ENCODE peak calls at places on chromosomes 12 and 14, in four cellular contexts. M is cerebellar cortex; S is activated T-helper 9 cell treated with anti-CD3 and anti-CD28 coated beads, Interleukin-2, amount 50 U/mL, for 16 hours; U is fibroblast of villous mesenchyme. C is an unnamed sample.

GRCh38 chr12:97982684-97983083 is 520.1 kb downstream of the RMST start:
- DNase-seq in S (no peak), U (no peak), M (no peak), C (no peak)

GRCh38 chr14:105527381-105528196 is 1.2 kb downstream of the TMEM121 start:
- DNase-seq in M (no peak), S (no peak), U (no peak), C (no peak)

GRCh38 chr12:80186727-80187217 is 87.4 kb downstream of the OTOGL start:
- DNase-seq in S (no peak), M (peak; percentile 62), U (peak; percentile 97), C (no peak)

GRCh38 chr14:67579040-67579439 is 21.0 kb downstream of the PIGH start:
- DNase-seq in S (no peak), U (no peak), M (no peak), C (no peak)

GRCh38 chr14:93379841-93380240 is 32.9 kb downstream of the COX8C start:
- DNase-seq in M (no peak), U (no peak), S (no peak), C (no peak)

GRCh38 chr12:3614806-3615466 is 123.9 kb downstream of the PRMT8 start:
- DNase-seq in S (no peak), M (no peak), U (no peak), C (no peak)

GRCh38 chr12:14418526-14418925 is 53.0 kb downstream of the ATF7IP start:
- DNase-seq in M (no peak), U (no peak), S (no peak), C (no peak)

GRCh38 chr12:58346032-58346632 is 404.8 kb downstream of the ATP23 start:
- DNase-seq in U (peak; percentile 68), S (no peak), M (peak; percentile 44), C (no peak)

GRCh38 chr14:81169711-81170103 is 51.1 kb downstream of the GTF2A1 start:
- DNase-seq in S (no peak), M (peak; percentile 68), U (no peak), C (peak; percentile 50)

GRCh38 chr12:53184828-53185227 is 4.1 kb upstream of the CSAD start:
- DNase-seq in S (no peak), U (no peak), M (no peak), C (no peak)

GRCh38 chr14:69055973-69056372 is 76.9 kb upstream of the ACTN1 start:
- DNase-seq in S (no peak), U (no peak), M (no peak), C (no peak)

GRCh38 chr12:49900371-49900770 is 3.3 kb downstream of the FAIM2 start:
- DNase-seq in M (no peak), U (no peak), S (no peak), C (no peak)

GRCh38 chr12:121580959-121581680 is at the start of gene KDM2B:
- DNase-seq in M (peak; percentile 83), U (peak; percentile 80), S (no peak), C (peak; percentile 31)

GRCh38 chr12:120257041-120257821 is 8.3 kb downstream of the PXN start:
- DNase-seq in M (peak; percentile 94), U (peak; percentile 67), S (no peak), C (no peak)

GRCh38 chr12:71797506-71797905 is 42.1 kb upstream of the TBC1D15 start:
- DNase-seq in S (no peak), U (no peak), M (no peak), C (no peak)

GRCh38 chr12:48002179-48002601 is 2.1 kb downstream of the COL2A1 start:
- DNase-seq in U (peak; percentile 5), S (no peak), M (no peak), C (no peak)

GRCh38 chr14:83164016-83164415 is 1630.4 kb upstream of the SEL1L start:
- DNase-seq in S (no peak), U (peak; percentile 52), M (no peak), C (no peak)

GRCh38 chr14:26415618-26416123 is 182.2 kb downstream of the NOVA1 start:
- DNase-seq in U (peak; percentile 80), M (peak; percentile 94), S (no peak), C (no peak)

GRCh38 chr12:33605776-33606175 is 166.2 kb upstream of the SYT10 start:
- DNase-seq in M (peak; percentile 4), U (no peak), S (no peak), C (no peak)

GRCh38 chr12:23098110-23099049 is 473.4 kb downstream of the ETNK1 start:
- DNase-seq in U (no peak), M (no peak), S (no peak), C (no peak)

GRCh38 chr14:90545966-90546751 is 149.3 kb downstream of the CALM1 start:
- DNase-seq in M (peak; percentile 67), S (no peak), U (no peak), C (no peak)

GRCh38 chr12:131151558-131152345 is 198.0 kb downstream of the ADGRD1 start:
- DNase-seq in M (no peak), S (no peak), U (no peak), C (no peak)

GRCh38 chr12:79692860-79693605 is 2.3 kb upstream of the PAWR start:
- DNase-seq in S (no peak), M (no peak), U (peak; percentile 25), C (no peak)

GRCh38 chr12:24111591-24111990 is 162.1 kb upstream of the SOX5 start:
- DNase-seq in M (no peak), U (peak; percentile 17), S (no peak), C (no peak)

GRCh38 chr14:54108481-54109471 is 152.2 kb upstream of the BMP4 start:
- DNase-seq in M (no peak), U (peak; percentile 88), S (no peak), C (no peak)

GRCh38 chr14:102279688-102280348 is 25.1 kb downstream of the MOK start:
- DNase-seq in S (no peak), M (no peak), U (peak; percentile 73), C (no peak)

GRCh38 chr12:131803995-131804521 is 24.1 kb upstream of the MMP17 start:
- DNase-seq in S (no peak), U (peak; percentile 36), M (no peak), C (no peak)

GRCh38 chr12:33330940-33331339 is 108.7 kb downstream of the SYT10 start:
- DNase-seq in S (no peak), M (no peak), U (no peak), C (no peak)

GRCh38 chr14:53306926-53307325 is 153.8 kb upstream of the DDHD1 start:
- DNase-seq in M (peak; percentile 47), S (no peak), U (peak; percentile 33), C (peak; percentile 68)

GRCh38 chr14:92922155-92922735 is 705 bp upstream of the CHGA start:
- DNase-seq in M (no peak), S (no peak), U (no peak), C (no peak)

GRCh38 chr14:35339761-35340406 is 47.7 kb downstream of the PSMA6 start:
- DNase-seq in U (peak; percentile 19), S (no peak), M (no peak), C (no peak)

GRCh38 chr12:1797011-1797901 is 23.1 kb upstream of the LRTM2 start:
- DNase-seq in U (no peak), M (no peak), S (peak; percentile 53), C (no peak)

GRCh38 chr14:54354096-54354495 is 42.7 kb upstream of the CDKN3 start:
- DNase-seq in M (no peak), U (peak; percentile 92), S (no peak), C (no peak)

GRCh38 chr14:72815459-72815858 is 78.4 kb downstream of the DPF3 start:
- DNase-seq in U (no peak), M (no peak), S (no peak), C (no peak)

GRCh38 chr14:104799657-104800599 is 973 bp upstream of the ZBTB42 start:
- DNase-seq in S (peak; percentile 75), M (peak; percentile 84), U (peak; percentile 82), C (no peak)

C was measured in amygdala.